ENCODE peak calls at places on chromosomes 16 and 17, in ten cellular contexts. A, M, P, Y, G, S, Q, F, C and N are unnamed samples.

GRCh38 chr16:66422366-66422765 is 4.7 kb upstream of the BEAN1 start:
- DNase-seq in A (no peak), M (no peak), P (no peak), Y (no peak), G (no peak), S (no peak), Q (no peak), F (no peak), C (no peak), N (no peak)

GRCh38 chr16:85381738-85382592 is 231.2 kb upstream of the GSE1 start:
- DNase-seq in A (no peak), M (no peak), P (no peak), Y (no peak), G (no peak), S (no peak), Q (peak), F (no peak), C (no peak), N (no peak)

GRCh38 chr17:61618950-61619349 is 27.9 kb upstream of the NACA2 start:
- DNase-seq in A (no peak), M (no peak), P (no peak), Y (no peak), G (no peak), S (no peak), Q (no peak), F (no peak), C (no peak), N (no peak)

GRCh38 chr16:77971306-77972131 is 50.8 kb upstream of the CLEC3A start:
- DNase-seq in A (peak), M (peak), P (peak), Y (peak), G (peak), S (peak), Q (peak), F (peak), C (peak), N (peak)

GRCh38 chr16:85463228-85463611 is 149.9 kb upstream of the GSE1 start:
- DNase-seq in A (peak), M (no peak), P (no peak), Y (no peak), G (no peak), S (no peak), Q (no peak), F (no peak), C (no peak), N (no peak)

GRCh38 chr17:5815396-5815795 is 231.1 kb upstream of the NLRP1 start:
- DNase-seq in A (no peak), M (no peak), P (no peak), Y (no peak), G (no peak), S (no peak), Q (no peak), F (no peak), C (no peak), N (no peak)

GRCh38 chr17:10836145-10836544 is 1.7 kb downstream of the PIRT start:
- DNase-seq in A (no peak), M (no peak), P (no peak), Y (no peak), G (no peak), S (no peak), Q (no peak), F (no peak), C (no peak), N (no peak)

GRCh38 chr16:89345663-89346150 is 128.2 kb downstream of the ZNF778 start:
- DNase-seq in A (no peak), M (no peak), P (no peak), Y (no peak), G (no peak), S (no peak), Q (no peak), F (no peak), C (peak), N (no peak)

GRCh38 chr16:75494696-75495601 is at the start of gene CHST6:
- DNase-seq in A (peak), M (no peak), P (peak), Y (no peak), G (peak), S (peak), Q (peak), F (no peak), C (no peak), N (peak)

GRCh38 chr16:85673529-85674417 is 15.0 kb downstream of the GINS2 start:
- DNase-seq in A (no peak), M (peak), P (no peak), Y (no peak), G (no peak), S (peak), Q (no peak), F (no peak), C (peak), N (no peak)